ENCODE peak calls at places on chromosomes 12 and 14, in ten cellular contexts. Y, D, L, U, H, C, G, K, F and T are unnamed samples.

GRCh38 chr12:102956738-102957338 is 636 bp upstream of the ASCL1 start:
- DNase-seq in C (no peak), D (no peak), K (no peak), L (no peak), U (no peak), F (no peak), Y (no peak), H (no peak), G (no peak), T (no peak)

GRCh38 chr14:23151342-23151741 is 32.1 kb downstream of the SLC7A8 start:
- DNase-seq in D (no peak), F (no peak), L (no peak), G (no peak), U (no peak), K (no peak), H (no peak), Y (no peak), C (no peak), T (no peak)

GRCh38 chr12:31849090-31849687 is 110.0 kb upstream of the RESF1 start:
- DNase-seq in U (no peak), K (no peak), D (no peak), F (no peak), H (no peak), Y (no peak), C (no peak), G (peak), L (no peak), T (no peak)

GRCh38 chr12:101436146-101436545 is 28.6 kb upstream of the ARL1 start:
- DNase-seq in C (no peak), G (no peak), U (no peak), D (no peak), L (no peak), F (no peak), H (no peak), Y (no peak), K (no peak), T (no peak)

GRCh38 chr12:75550401-75550851 is 39.0 kb upstream of the KRR1 start:
- DNase-seq in C (no peak), K (no peak), G (no peak), D (no peak), L (no peak), Y (no peak), U (no peak), F (no peak), H (no peak), T (peak)

GRCh38 chr12:31589582-31589895 is 1.4 kb downstream of the DENND5B start:
- DNase-seq in F (no peak), D (no peak), C (no peak), G (peak), K (no peak), H (no peak), L (peak), Y (no peak), U (no peak), T (no peak)

GRCh38 chr12:96036765-96037455 is 1.5 kb upstream of the LTA4H start:
- DNase-seq in Y (no peak), U (no peak), H (no peak), F (no peak), D (no peak), K (no peak), L (no peak), C (no peak), G (no peak), T (no peak)

GRCh38 chr12:121465921-121466799 is 66.2 kb downstream of the RNF34 start:
- DNase-seq in H (peak), G (peak), U (peak), C (no peak), K (no peak), D (no peak), F (no peak), Y (no peak), L (peak), T (peak)

GRCh38 chr14:106842687-106843086 is 1316.3 kb downstream of the TMEM121 start:
- DNase-seq in U (peak), L (peak), D (no peak), F (peak), K (no peak), G (peak), H (peak), C (no peak), Y (no peak), T (peak)

GRCh38 chr12:5171701-5172100 is 128.0 kb downstream of the KCNA5 start:
- DNase-seq in H (peak), K (peak), C (no peak), L (no peak), Y (no peak), U (peak), F (peak), G (peak), D (no peak), T (no peak)

GRCh38 chr12:121001060-121001459 is 15.2 kb downstream of the C12orf43 start:
- DNase-seq in H (no peak), K (no peak), G (no peak), C (no peak), Y (no peak), L (peak), F (no peak), U (no peak), D (no peak), T (no peak)

GRCh38 chr14:104893435-104894207 is 28.6 kb downstream of the CEP170B start:
- DNase-seq in G (no peak), K (no peak), C (no peak), L (peak), F (no peak), U (peak), H (no peak), D (no peak), Y (peak), T (peak)

DNA sequence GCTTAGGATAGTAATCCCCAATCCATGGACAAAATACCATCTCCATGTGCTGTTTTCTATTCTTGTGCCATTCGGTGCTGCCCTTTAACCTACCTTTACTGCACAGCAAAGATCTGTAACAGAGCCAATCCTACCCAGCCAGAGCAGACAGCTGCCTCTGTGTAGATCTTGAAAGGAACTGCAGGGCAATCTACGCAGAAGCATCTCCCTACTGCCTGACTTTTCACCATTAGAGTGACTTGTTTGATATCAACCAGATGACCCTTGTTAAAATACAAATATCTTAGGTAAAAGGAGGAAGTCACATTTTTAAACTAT is 33.9 kb upstream of the PPM1A start:
- DNase-seq in L (no peak), F (no peak), D (no peak), U (peak), G (no peak), K (no peak), H (no peak), C (no peak), Y (no peak), T (no peak)
- TF ChIP-seq POLR2AphosphoS5 in L (no peak), F (no peak), D (no peak), U (peak), G (no peak), K (no peak), H (no peak), C (no peak), Y (no peak), T (no peak)

GRCh38 chr12:104285740-104286537 is 17.6 kb upstream of the EID3 start:
- DNase-seq in K (no peak), L (no peak), Y (no peak), D (no peak), F (no peak), G (peak), U (peak), C (no peak), H (no peak), T (peak)
- H3K27ac ChIP-seq in K (peak), L (peak), Y (peak), D (peak), F (peak), G (peak), U (peak), C (peak), H (peak), T (peak)

GRCh38 chr12:114735011-114735410 is 51.0 kb upstream of the TBX3 start:
- DNase-seq in F (no peak), L (no peak), Y (no peak), D (no peak), G (no peak), K (no peak), C (no peak), H (no peak), U (no peak), T (no peak)
- TF ChIP-seq EP300 in F (no peak), L (no peak), Y (no peak), D (no peak), G (no peak), K (no peak), C (no peak), H (no peak), U (no peak), T (no peak)

GRCh38 chr12:93537769-93538168 is 34.7 kb upstream of the SOCS2 start:
- DNase-seq in F (no peak), C (no peak), Y (no peak), H (no peak), L (no peak), U (no peak), D (no peak), K (no peak), G (peak), T (no peak)

GRCh38 chr12:93540506-93540905 is 32.0 kb upstream of the SOCS2 start:
- DNase-seq in C (no peak), F (no peak), D (no peak), Y (no peak), K (no peak), U (no peak), G (no peak), L (no peak), H (no peak), T (no peak)

GRCh38 chr12:93539821-93540220 is 32.7 kb upstream of the SOCS2 start:
- DNase-seq in G (no peak), L (no peak), C (no peak), F (no peak), D (no peak), K (no peak), Y (no peak), H (no peak), U (no peak), T (no peak)

GRCh38 chr12:93536766-93537515 is 35.5 kb upstream of the SOCS2 start:
- DNase-seq in Y (no peak), H (peak), G (no peak), L (no peak), K (no peak), D (peak), F (no peak), U (no peak), C (no peak), T (no peak)

DNA sequence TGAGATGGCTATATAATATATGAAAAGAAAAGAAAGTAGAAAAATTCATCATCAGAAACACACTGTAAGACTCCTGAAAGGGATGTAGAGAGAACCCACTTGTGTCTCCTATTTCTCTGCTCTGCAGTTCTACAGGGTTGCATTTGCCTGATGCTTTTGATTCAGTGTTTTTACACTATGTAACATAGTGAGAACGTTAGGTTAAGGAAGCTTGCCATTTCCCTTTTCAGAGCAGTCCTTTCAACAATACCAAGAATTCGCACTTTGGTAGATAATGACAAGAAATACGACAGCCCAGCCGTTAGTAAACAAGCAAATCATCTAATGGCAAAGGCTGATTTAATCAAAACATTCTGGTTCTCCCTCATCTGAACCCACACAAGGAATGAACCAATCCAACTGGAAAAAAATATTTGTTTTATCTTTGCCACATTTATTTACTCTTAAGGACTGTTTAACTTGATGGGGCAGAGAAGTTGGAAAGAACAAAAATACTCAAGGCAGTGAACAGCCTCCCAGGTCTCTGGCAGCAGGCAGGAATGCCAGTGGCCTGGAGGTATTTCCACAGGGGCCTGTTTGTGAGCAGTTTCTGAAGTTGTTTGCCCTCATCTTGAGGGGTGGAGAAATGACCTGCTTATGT is 30.8 kb upstream of the SOCS2 start:
- DNase-seq in U (no peak), L (no peak), F (peak), G (no peak), C (no peak), H (no peak), D (no peak), K (no peak), Y (no peak), T (no peak)
- TF ChIP-seq POLR2AphosphoS5 in U (no peak), L (no peak), F (no peak), G (no peak), C (no peak), H (no peak), D (no peak), K (no peak), Y (no peak), T (no peak)

GRCh38 chr12:53515291-53515680 is 8.0 kb upstream of the NPFF start:
- DNase-seq in G (no peak), F (no peak), L (no peak), C (no peak), Y (no peak), U (no peak), D (no peak), H (no peak), K (no peak), T (no peak)
- H3K27ac ChIP-seq in G (no peak), F (no peak), L (peak), C (no peak), Y (no peak), U (no peak), D (no peak), H (no peak), K (no peak), T (no peak)

GRCh38 chr14:69247691-69248440 is 12.1 kb upstream of the GALNT16 start:
- DNase-seq in U (peak), C (no peak), K (no peak), G (no peak), F (no peak), L (no peak), H (no peak), Y (peak), D (no peak), T (no peak)
- TF ChIP-seq EP300 in U (no peak), C (no peak), K (no peak), G (no peak), F (no peak), L (no peak), H (no peak), Y (no peak), D (no peak), T (no peak)

GRCh38 chr14:67251573-67252226 is 10.5 kb downstream of the PALS1 start:
- DNase-seq in C (no peak), F (no peak), U (no peak), K (no peak), D (no peak), Y (no peak), L (no peak), G (no peak), H (no peak), T (no peak)
- TF ChIP-seq POLR2AphosphoS5 in C (no peak), F (no peak), U (no peak), K (no peak), D (no peak), Y (no peak), L (no peak), G (no peak), H (no peak), T (no peak)

GRCh38 chr12:12546314-12546772 is 16.3 kb downstream of the DUSP16 start:
- DNase-seq in K (no peak), H (no peak), U (no peak), Y (no peak), L (no peak), D (no peak), C (no peak), G (no peak), F (peak), T (no peak)

GRCh38 chr12:12549426-12549825 is 13.2 kb downstream of the DUSP16 start:
- DNase-seq in D (no peak), H (no peak), K (no peak), U (no peak), C (no peak), G (no peak), L (no peak), F (no peak), Y (no peak), T (no peak)

GRCh38 chr12:12551115-12551514 is 11.5 kb downstream of the DUSP16 start:
- DNase-seq in L (no peak), F (no peak), D (no peak), G (no peak), H (no peak), Y (no peak), C (no peak), K (no peak), U (no peak), T (no peak)

GRCh38 chr12:12550277-12550676 is 12.4 kb downstream of the DUSP16 start:
- DNase-seq in F (no peak), U (no peak), Y (no peak), D (no peak), K (no peak), C (no peak), H (no peak), L (no peak), G (no peak), T (no peak)

DNA sequence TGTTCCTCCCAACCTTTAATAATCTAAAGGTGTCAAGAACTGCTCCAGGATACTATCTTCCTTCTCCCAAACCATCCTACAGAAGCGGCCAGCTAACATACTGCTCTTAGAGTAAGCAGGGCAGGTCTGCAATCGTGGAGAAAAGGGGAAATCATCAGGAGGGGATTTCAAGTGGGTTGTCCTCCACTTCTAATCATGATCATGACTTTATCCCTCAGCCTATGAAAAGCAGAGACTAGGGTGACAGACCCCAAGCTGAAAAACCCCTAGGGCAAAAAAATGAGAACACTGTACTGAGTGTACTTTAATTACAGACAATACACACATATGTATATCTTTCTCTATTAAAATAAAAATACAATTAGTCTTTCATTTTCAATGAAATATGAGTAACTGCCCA is 13.9 kb downstream of the DUSP16 start:
- DNase-seq in K (no peak), D (no peak), F (no peak), L (no peak), U (no peak), H (peak), Y (no peak), G (no peak), C (no peak), T (no peak)
- H3K27ac ChIP-seq in K (no peak), D (no peak), F (peak), L (no peak), U (no peak), H (peak), Y (no peak), G (no peak), C (no peak), T (no peak)

GRCh38 chr14:95061317-95062093 is 95.8 kb downstream of the DICER1 start:
- DNase-seq in D (no peak), Y (peak), H (no peak), L (no peak), C (no peak), F (no peak), G (no peak), U (no peak), K (no peak), T (no peak)

GRCh38 chr14:95062220-95062619 is 95.1 kb downstream of the DICER1 start:
- DNase-seq in K (no peak), G (no peak), F (no peak), C (no peak), Y (peak), H (no peak), D (no peak), L (no peak), U (no peak), T (no peak)

GRCh38 chr14:95063391-95063790 is 93.9 kb downstream of the DICER1 start:
- DNase-seq in F (no peak), G (no peak), L (no peak), D (no peak), H (no peak), C (no peak), Y (peak), U (no peak), K (no peak), T (no peak)

GRCh38 chr14:95064256-95064655 is 93.1 kb downstream of the DICER1 start:
- DNase-seq in D (no peak), K (no peak), L (no peak), H (no peak), F (no peak), G (no peak), C (no peak), U (no peak), Y (peak), T (peak)

GRCh38 chr14:95062946-95063345 is 94.4 kb downstream of the DICER1 start:
- DNase-seq in U (no peak), H (no peak), C (no peak), F (no peak), K (no peak), G (no peak), Y (peak), L (no peak), D (no peak), T (no peak)
- TF ChIP-seq EP300 in U (no peak), H (no peak), C (no peak), F (no peak), K (no peak), G (no peak), Y (no peak), L (no peak), D (no peak), T (no peak)